ENCODE peak calls at places on chromosomes 3 and 15, in seven cellular contexts. One of them, this sample, is unnamed.

GRCh38 chr15:56496635-56497034 is 31.7 kb upstream of the MNS1 start:
- DNase-seq in testis: no peak
- DNase-seq in suprapubic skin: no peak
- DNase-seq in H54: peak
- DNase-seq in IMR-90: peak
- DNase-seq in adrenal gland: no peak
- DNase-seq in GM12891: peak
- DNase-seq in this sample: no peak

GRCh38 chr15:89356634-89357298 is 22.1 kb upstream of the POLG start:
- DNase-seq in H54: no peak
- DNase-seq in IMR-90: no peak
- DNase-seq in suprapubic skin: no peak
- DNase-seq in testis: no peak
- DNase-seq in GM12891: no peak
- DNase-seq in adrenal gland: no peak
- DNase-seq in this sample: no peak

GRCh38 chr3:64408770-64409169 is 183.5 kb upstream of the PRICKLE2 start:
- DNase-seq in H54: no peak
- DNase-seq in IMR-90: peak
- DNase-seq in adrenal gland: no peak
- DNase-seq in GM12891: no peak
- DNase-seq in suprapubic skin: no peak
- DNase-seq in testis: no peak
- DNase-seq in this sample: no peak

GRCh38 chr3:143998266-143998665 is 26.6 kb downstream of the DIPK2A start:
- DNase-seq in H54: peak
- DNase-seq in GM12891: no peak
- DNase-seq in IMR-90: peak
- DNase-seq in suprapubic skin: no peak
- DNase-seq in adrenal gland: no peak
- DNase-seq in testis: no peak
- DNase-seq in this sample: peak

GRCh38 chr15:55861115-55861514 is 118.2 kb upstream of the PRTG start:
- DNase-seq in suprapubic skin: no peak
- DNase-seq in H54: no peak
- DNase-seq in adrenal gland: no peak
- DNase-seq in GM12891: no peak
- DNase-seq in IMR-90: no peak
- DNase-seq in testis: no peak
- DNase-seq in this sample: no peak

GRCh38 chr3:4773583-4773982 is 205.7 kb upstream of the BHLHE40 start:
- DNase-seq in testis: no peak
- DNase-seq in adrenal gland: no peak
- DNase-seq in suprapubic skin: no peak
- DNase-seq in IMR-90: no peak
- DNase-seq in GM12891: no peak
- DNase-seq in H54: no peak
- DNase-seq in this sample: no peak

GRCh38 chr3:159257954-159258353 is 456.1 kb downstream of the MFSD1 start:
- DNase-seq in testis: peak
- DNase-seq in GM12891: no peak
- DNase-seq in suprapubic skin: no peak
- DNase-seq in IMR-90: no peak
- DNase-seq in H54: no peak
- DNase-seq in adrenal gland: no peak
- DNase-seq in this sample: no peak

GRCh38 chr3:108106031-108106430 is 15.2 kb upstream of the CD47 start:
- DNase-seq in H54: peak
- DNase-seq in adrenal gland: no peak
- DNase-seq in GM12891: no peak
- DNase-seq in IMR-90: peak
- DNase-seq in suprapubic skin: no peak
- DNase-seq in testis: no peak
- DNase-seq in this sample: no peak

GRCh38 chr15:22952826-22953579 is 27.2 kb downstream of the CYFIP1 start:
- DNase-seq in IMR-90: no peak
- DNase-seq in suprapubic skin: peak
- DNase-seq in GM12891: no peak
- DNase-seq in adrenal gland: no peak
- DNase-seq in H54: no peak
- DNase-seq in testis: no peak
- DNase-seq in this sample: no peak

GRCh38 chr3:52396011-52396906 is 48.6 kb downstream of the SEMA3G start:
- DNase-seq in suprapubic skin: no peak
- DNase-seq in GM12891: no peak
- DNase-seq in H54: no peak
- DNase-seq in adrenal gland: no peak
- DNase-seq in testis: no peak
- DNase-seq in IMR-90: no peak
- DNase-seq in this sample: no peak

GRCh38 chr15:71329509-71330260 is 214.4 kb downstream of the THSD4 start:
- DNase-seq in IMR-90: peak
- DNase-seq in H54: peak
- DNase-seq in GM12891: no peak
- DNase-seq in suprapubic skin: no peak
- DNase-seq in testis: no peak
- DNase-seq in adrenal gland: peak
- DNase-seq in this sample: no peak

GRCh38 chr3:192317564-192317963 is 409.8 kb downstream of the FGF12 start:
- DNase-seq in testis: no peak
- DNase-seq in suprapubic skin: no peak
- DNase-seq in H54: no peak
- DNase-seq in GM12891: no peak
- DNase-seq in adrenal gland: no peak
- DNase-seq in IMR-90: no peak
- DNase-seq in this sample: no peak

GRCh38 chr3:12986986-12987385 is 86.2 kb downstream of the IQSEC1 start:
- DNase-seq in H54: no peak
- DNase-seq in testis: no peak
- DNase-seq in adrenal gland: no peak
- DNase-seq in suprapubic skin: peak
- DNase-seq in IMR-90: no peak
- DNase-seq in GM12891: no peak
- DNase-seq in this sample: no peak

GRCh38 chr3:97823503-97824004 is 1.7 kb downstream of the CRYBG3 start:
- DNase-seq in IMR-90: no peak
- DNase-seq in testis: peak
- DNase-seq in GM12891: no peak
- DNase-seq in adrenal gland: no peak
- DNase-seq in H54: no peak
- DNase-seq in suprapubic skin: no peak
- DNase-seq in this sample: no peak

GRCh38 chr15:99181544-99181943 is 67.8 kb downstream of the TTC23 start:
- DNase-seq in GM12891: no peak
- DNase-seq in testis: peak
- DNase-seq in adrenal gland: peak
- DNase-seq in suprapubic skin: no peak
- DNase-seq in H54: no peak
- DNase-seq in IMR-90: no peak
- DNase-seq in this sample: no peak

GRCh38 chr3:13005301-13005700 is 67.9 kb downstream of the IQSEC1 start:
- DNase-seq in testis: no peak
- DNase-seq in IMR-90: no peak
- DNase-seq in H54: no peak
- DNase-seq in adrenal gland: no peak
- DNase-seq in GM12891: no peak
- DNase-seq in suprapubic skin: peak
- DNase-seq in this sample: no peak

GRCh38 chr3:63386568-63386967 is 108.5 kb downstream of the SYNPR start:
- DNase-seq in IMR-90: no peak
- DNase-seq in GM12891: no peak
- DNase-seq in suprapubic skin: no peak
- DNase-seq in adrenal gland: no peak
- DNase-seq in testis: peak
- DNase-seq in H54: no peak
- DNase-seq in this sample: no peak

GRCh38 chr3:136545664-136546266 is 206.4 kb downstream of the STAG1 start:
- DNase-seq in testis: no peak
- DNase-seq in adrenal gland: no peak
- DNase-seq in GM12891: no peak
- DNase-seq in IMR-90: peak
- DNase-seq in H54: no peak
- DNase-seq in suprapubic skin: no peak
- DNase-seq in this sample: no peak

GRCh38 chr15:93035953-93036810 is 52.8 kb downstream of the RGMA start:
- DNase-seq in adrenal gland: no peak
- DNase-seq in H54: no peak
- DNase-seq in suprapubic skin: peak
- DNase-seq in IMR-90: peak
- DNase-seq in GM12891: peak
- DNase-seq in testis: peak
- DNase-seq in this sample: peak

GRCh38 chr3:62164746-62165145 is 208.6 kb downstream of the FEZF2 start:
- DNase-seq in IMR-90: no peak
- DNase-seq in suprapubic skin: no peak
- DNase-seq in adrenal gland: no peak
- DNase-seq in testis: no peak
- DNase-seq in H54: no peak
- DNase-seq in GM12891: no peak
- DNase-seq in this sample: no peak

GRCh38 chr15:71183063-71183462 is 67.8 kb downstream of the THSD4 start:
- DNase-seq in suprapubic skin: no peak
- DNase-seq in testis: no peak
- DNase-seq in H54: no peak
- DNase-seq in IMR-90: no peak
- DNase-seq in GM12891: no peak
- DNase-seq in adrenal gland: no peak
- DNase-seq in this sample: no peak

GRCh38 chr3:168802761-168803160 is 707.0 kb upstream of the GOLIM4 start:
- DNase-seq in GM12891: no peak
- DNase-seq in testis: no peak
- DNase-seq in H54: no peak
- DNase-seq in suprapubic skin: no peak
- DNase-seq in adrenal gland: no peak
- DNase-seq in IMR-90: no peak
- DNase-seq in this sample: no peak

GRCh38 chr3:123130079-123130726 is 63.4 kb downstream of the PDIA5 start:
- DNase-seq in IMR-90: no peak
- DNase-seq in testis: no peak
- DNase-seq in adrenal gland: no peak
- DNase-seq in GM12891: no peak
- DNase-seq in H54: no peak
- DNase-seq in suprapubic skin: no peak
- DNase-seq in this sample: no peak
- TF ChIP-seq POLR2A in IMR-90: no peak
- TF ChIP-seq POLR2A in testis: no peak
- TF ChIP-seq POLR2A in adrenal gland: no peak
- TF ChIP-seq POLR2A in GM12891: no peak
- TF ChIP-seq POLR2A in H54: no peak
- TF ChIP-seq POLR2A in suprapubic skin: no peak
- TF ChIP-seq POLR2A in this sample: no peak

GRCh38 chr15:75661041-75661778 is 13.5 kb downstream of the SNX33 start:
- DNase-seq in testis: peak
- DNase-seq in IMR-90: peak
- DNase-seq in H54: peak
- DNase-seq in suprapubic skin: peak
- DNase-seq in adrenal gland: peak
- DNase-seq in GM12891: no peak
- DNase-seq in this sample: peak
- TF ChIP-seq POLR2A in testis: no peak
- TF ChIP-seq POLR2A in IMR-90: peak
- TF ChIP-seq POLR2A in H54: peak
- TF ChIP-seq POLR2A in suprapubic skin: no peak
- TF ChIP-seq POLR2A in adrenal gland: no peak
- TF ChIP-seq POLR2A in GM12891: no peak
- TF ChIP-seq POLR2A in this sample: no peak

GRCh38 chr3:11567516-11568467 is 75.9 kb downstream of the VGLL4 start:
- DNase-seq in suprapubic skin: peak
- DNase-seq in IMR-90: peak
- DNase-seq in H54: peak
- DNase-seq in testis: no peak
- DNase-seq in GM12891: no peak
- DNase-seq in adrenal gland: peak
- DNase-seq in this sample: no peak

GRCh38 chr3:11566916-11567315 is 76.8 kb downstream of the VGLL4 start:
- DNase-seq in GM12891: no peak
- DNase-seq in suprapubic skin: no peak
- DNase-seq in H54: no peak
- DNase-seq in testis: no peak
- DNase-seq in IMR-90: no peak
- DNase-seq in adrenal gland: no peak
- DNase-seq in this sample: no peak

GRCh38 chr3:11565492-11565891 is 78.2 kb downstream of the VGLL4 start:
- DNase-seq in adrenal gland: no peak
- DNase-seq in testis: no peak
- DNase-seq in IMR-90: no peak
- DNase-seq in H54: no peak
- DNase-seq in GM12891: no peak
- DNase-seq in suprapubic skin: peak
- DNase-seq in this sample: no peak

GRCh38 chr3:11565932-11566331 is 77.8 kb downstream of the VGLL4 start:
- DNase-seq in GM12891: no peak
- DNase-seq in IMR-90: no peak
- DNase-seq in suprapubic skin: peak
- DNase-seq in H54: no peak
- DNase-seq in testis: no peak
- DNase-seq in adrenal gland: no peak
- DNase-seq in this sample: no peak

GRCh38 chr3:11566478-11566877 is 77.2 kb downstream of the VGLL4 start:
- DNase-seq in suprapubic skin: peak
- DNase-seq in H54: no peak
- DNase-seq in testis: no peak
- DNase-seq in GM12891: no peak
- DNase-seq in IMR-90: no peak
- DNase-seq in adrenal gland: no peak
- DNase-seq in this sample: no peak
- TF ChIP-seq POLR2A in suprapubic skin: no peak
- TF ChIP-seq POLR2A in H54: no peak
- TF ChIP-seq POLR2A in testis: no peak
- TF ChIP-seq POLR2A in GM12891: no peak
- TF ChIP-seq POLR2A in IMR-90: no peak
- TF ChIP-seq POLR2A in adrenal gland: no peak
- TF ChIP-seq POLR2A in this sample: no peak

DNA sequence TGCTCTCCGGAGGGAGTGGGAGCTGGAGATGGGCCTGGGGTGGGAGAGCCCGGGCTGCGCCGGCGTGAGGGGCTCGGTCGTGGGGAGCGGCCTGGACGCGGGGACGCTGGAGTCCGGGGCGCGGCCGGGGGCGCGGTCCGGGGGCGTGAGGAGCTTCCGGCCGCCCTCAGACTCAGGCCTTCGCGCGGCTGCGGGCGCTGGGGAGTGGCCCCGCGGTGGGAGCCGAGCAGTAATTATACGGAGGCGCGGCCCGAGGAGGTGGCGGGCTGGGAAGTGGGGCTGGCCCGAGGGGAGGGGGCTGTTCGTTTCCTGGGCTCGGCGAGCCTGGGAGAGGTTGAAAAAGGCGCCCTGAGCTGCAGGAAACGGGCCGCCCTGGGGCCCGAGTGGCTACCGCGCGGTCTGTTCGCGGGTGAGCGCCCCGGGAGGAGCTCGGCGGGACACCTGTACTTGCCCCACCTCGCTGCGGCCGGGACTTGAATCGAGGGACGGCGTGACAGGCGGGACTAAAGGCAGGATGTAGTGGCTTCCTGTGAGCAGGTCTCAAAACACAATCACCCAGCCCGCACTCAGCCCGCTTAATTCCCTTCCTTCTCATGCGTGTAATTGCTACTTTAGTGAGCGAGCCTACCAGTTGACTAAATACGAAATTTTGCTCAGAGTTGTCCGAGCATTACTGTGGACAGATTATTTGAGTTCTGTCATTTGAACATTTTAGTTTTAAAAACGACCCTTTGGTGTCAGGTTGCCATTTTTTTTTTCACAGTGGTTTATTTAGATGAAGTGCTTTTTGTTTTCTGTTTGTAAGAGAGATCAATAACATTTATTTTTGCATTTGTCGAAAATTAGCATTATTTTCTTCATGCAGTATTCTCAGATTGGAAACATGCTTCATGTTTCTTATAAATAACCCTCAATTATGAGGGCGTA is 855 bp downstream of the RASA2 start:
- DNase-seq in adrenal gland: peak
- DNase-seq in suprapubic skin: peak
- DNase-seq in GM12891: peak
- DNase-seq in H54: peak
- DNase-seq in testis: peak
- DNase-seq in IMR-90: peak
- DNase-seq in this sample: peak
- TF ChIP-seq POLR2A in adrenal gland: peak
- TF ChIP-seq POLR2A in suprapubic skin: peak
- TF ChIP-seq POLR2A in GM12891: no peak
- TF ChIP-seq POLR2A in H54: no peak
- TF ChIP-seq POLR2A in testis: no peak
- TF ChIP-seq POLR2A in IMR-90: no peak
- TF ChIP-seq POLR2A in this sample: no peak